ENCODE peak calls at places on chromosomes 1 and 21, in seven cellular contexts. R is heart left ventricle; U is adipocyte; G is Peyer's patch; X is CD8-positive, alpha-beta memory T cell; S is CD8-positive, alpha-beta T cell; Q is left ventricle myocardium inferior. Z is an unnamed sample.

GRCh38 chr1:50873458-50874187 is 86.4 kb downstream of the FAF1 start:
- DNase-seq in R (peak; percentile 40), U (peak; percentile 62), G (peak; percentile 71), X (peak; percentile 18), S (peak; percentile 39), Q (peak; percentile 26), Z (peak; percentile 65)

GRCh38 chr1:229003233-229004031 is 267.5 kb upstream of the RAB4A start:
- DNase-seq in R (no peak), U (no peak), G (no peak), X (no peak), S (no peak), Q (no peak), Z (peak; percentile 79)

GRCh38 chr1:32960819-32961355 is 3.7 kb downstream of the RNF19B start:
- DNase-seq in R (no peak), U (no peak), G (peak; percentile 27), X (no peak), S (no peak), Q (no peak), Z (no peak)

GRCh38 chr1:209659909-209660308 is 7.7 kb upstream of the LAMB3 start:
- DNase-seq in R (no peak), U (no peak), G (no peak), X (no peak), S (no peak), Q (no peak), Z (no peak)

GRCh38 chr1:1847061-1847460 is 43.8 kb downstream of the GNB1 start:
- DNase-seq in R (no peak), U (no peak), G (no peak), X (no peak), S (no peak), Q (no peak), Z (no peak)

GRCh38 chr1:225881081-225882007 is 836 bp downstream of the TMEM63A start:
- DNase-seq in R (peak; percentile 61), U (peak; percentile 56), G (peak; percentile 74), X (peak; percentile 52), S (peak; percentile 58), Q (peak; percentile 61), Z (peak; percentile 87)

GRCh38 chr1:76239470-76239918 is 164.9 kb downstream of the ST6GALNAC3 start:
- DNase-seq in R (no peak), U (no peak), G (no peak), X (no peak), S (no peak), Q (no peak), Z (no peak)

GRCh38 chr1:204350265-204350664 is 9.5 kb downstream of the PLEKHA6 start:
- DNase-seq in R (no peak), U (no peak), G (no peak), X (no peak), S (no peak), Q (no peak), Z (peak; percentile 41)

GRCh38 chr1:117929340-117930172 is at the start of the genes GDAP2 and WDR3:
- DNase-seq in R (peak; percentile 97), U (peak; percentile 99), G (peak; percentile 96), X (peak; percentile 96), S (peak; percentile 95), Q (peak; percentile 96), Z (peak; percentile 98)

GRCh38 chr1:41476807-41477361 is 7.6 kb downstream of the EDN2 start:
- DNase-seq in R (no peak), U (no peak), G (no peak), X (no peak), S (no peak), Q (no peak), Z (peak; percentile 66)

GRCh38 chr1:18494304-18494703 is 13.6 kb downstream of the KLHDC7A start:
- DNase-seq in R (no peak), U (no peak), G (no peak), X (no peak), S (no peak), Q (no peak), Z (no peak)

GRCh38 chr1:198155253-198155652 is 1.5 kb upstream of the NEK7 start:
- DNase-seq in R (no peak), U (peak; percentile 82), G (no peak), X (no peak), S (no peak), Q (no peak), Z (no peak)

GRCh38 chr21:42255038-42255601 is 36.2 kb downstream of the ABCG1 start:
- DNase-seq in R (no peak), U (no peak), G (peak; percentile 70), X (no peak), S (no peak), Q (no peak), Z (no peak)
- H3K4me3 ChIP-seq in R (no peak overlapping the region), U (no peak overlapping the region), G (no peak overlapping the region), X (no peak overlapping the region), S (no peak overlapping the region), Q (no peak overlapping the region), Z (no peak overlapping the region)

DNA sequence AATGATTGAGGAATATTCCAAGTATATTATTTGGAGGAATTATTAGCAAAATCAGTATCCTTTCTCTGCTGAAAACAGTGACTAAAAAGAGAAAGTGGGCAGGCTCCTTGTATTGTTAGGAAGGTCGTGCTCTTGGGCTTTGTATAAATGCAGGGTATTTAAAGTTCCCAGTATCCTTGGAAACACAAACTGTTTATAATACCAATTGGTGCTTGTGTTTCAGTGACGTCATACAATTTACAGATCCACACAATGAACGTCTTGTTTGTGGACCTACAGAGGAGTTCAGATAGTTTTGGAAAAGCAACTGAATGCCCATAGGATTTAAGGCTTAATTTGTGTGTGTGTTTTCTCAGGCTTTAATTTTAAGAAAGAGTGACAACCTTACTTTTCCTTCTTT is 168.2 kb downstream of the RASAL2 start:
- DNase-seq in R (no peak), U (peak; percentile 66), G (no peak), X (no peak), S (no peak), Q (no peak), Z (no peak)
- H3K4me1 ChIP-seq in R (peaks cover 26% of the 10 kb centered on the region), U (peaks cover 13% of the 10 kb centered on the region), G (no peaks in the 10 kb centered on the region), X (no peaks in the 10 kb centered on the region), S (no peaks in the 10 kb centered on the region), Q (peaks cover 36% of the 10 kb centered on the region), Z (peaks cover 3% of the 10 kb centered on the region)

DNA sequence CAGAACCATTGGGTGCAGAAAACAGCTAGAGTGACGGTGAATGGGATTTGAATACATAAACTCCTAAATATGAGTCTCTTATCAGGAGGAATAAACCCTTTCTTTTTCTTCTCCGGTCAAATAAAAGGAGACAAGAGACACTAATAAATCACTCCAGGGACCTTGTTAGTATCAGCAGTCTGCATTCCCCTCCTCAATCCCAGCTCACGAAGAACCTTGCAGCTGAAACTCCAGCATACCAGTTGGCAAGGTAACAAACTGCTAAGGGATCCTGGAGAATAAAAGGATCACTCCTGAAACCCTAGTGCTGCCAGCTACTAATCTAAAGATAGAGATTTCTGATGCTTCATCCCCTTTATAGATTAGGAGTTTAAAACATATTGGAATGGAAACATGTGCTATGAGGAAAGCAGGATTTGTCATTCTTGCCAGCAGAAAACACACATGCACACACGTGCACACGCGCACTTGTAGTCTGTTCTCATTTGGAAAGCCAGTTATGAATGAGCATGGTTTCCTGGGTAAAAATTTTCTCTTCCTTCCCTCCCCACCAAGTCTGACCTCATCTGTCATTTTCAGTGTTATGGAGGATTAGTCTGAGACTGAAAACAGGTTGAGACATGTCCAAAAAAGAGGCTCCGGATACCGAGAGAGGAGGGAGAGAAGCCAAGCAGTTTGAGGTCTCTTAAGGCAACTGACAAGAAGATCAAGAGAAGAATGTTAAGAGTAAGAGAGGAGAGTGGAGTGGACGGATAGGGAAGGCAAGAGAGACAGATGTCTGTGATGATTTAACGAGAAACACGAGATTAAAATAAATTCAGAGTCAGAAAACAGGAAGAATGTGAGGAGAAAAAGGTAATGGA is 10.9 kb downstream of the IER5 start:
- DNase-seq in R (no peak), U (peak; percentile 69), G (no peak), X (no peak), S (no peak), Q (no peak), Z (no peak)
- H3K27me3 ChIP-seq in R (no peaks in the 10 kb centered on the region), U (no peaks in the 10 kb centered on the region), G (no peaks in the 10 kb centered on the region), X (no peaks in the 10 kb centered on the region), S (no peaks in the 10 kb centered on the region), Q (no peaks in the 10 kb centered on the region), Z (no peaks in the 10 kb centered on the region)

DNA sequence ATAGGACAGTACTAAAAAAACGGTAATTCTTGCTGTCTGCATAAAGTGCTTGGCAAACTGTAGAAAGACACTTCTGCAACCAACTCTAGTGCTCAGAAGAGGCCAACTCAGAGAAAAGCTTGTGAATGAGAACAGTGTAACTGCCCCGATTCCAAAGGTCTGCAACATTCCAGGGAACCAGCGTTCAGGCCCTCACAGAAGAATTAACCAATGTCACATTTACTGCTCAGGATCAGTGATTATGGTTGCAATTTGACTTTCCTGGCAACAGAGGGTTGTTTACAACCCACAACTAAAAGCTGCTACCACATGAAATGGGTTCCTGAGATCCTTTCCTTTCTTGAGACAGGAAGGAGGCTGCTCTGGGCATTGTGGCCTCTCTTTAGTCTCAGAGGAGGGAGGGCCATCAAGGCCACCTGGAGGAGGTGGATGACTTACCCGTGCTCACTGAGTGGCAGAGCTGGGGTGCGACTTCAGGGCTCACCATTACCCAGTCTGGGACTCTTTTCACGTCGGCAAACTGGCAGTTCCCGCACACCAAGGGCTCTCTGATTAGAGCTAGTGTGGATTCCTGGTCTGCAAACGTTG is 15.3 kb downstream of the SRSF4 start:
- DNase-seq in R (no peak), U (no peak), G (no peak), X (no peak), S (no peak), Q (no peak), Z (no peak)
- H3K4me3 ChIP-seq in R (no peak overlapping the region), U (no peak overlapping the region), G (no peak overlapping the region), X (no peak overlapping the region), S (no peak overlapping the region), Q (no peak overlapping the region), Z (no peak overlapping the region)

GRCh38 chr1:156860113-156860638 is 489 bp upstream of the NTRK1 start:
- DNase-seq in R (peak; percentile 41), U (peak; percentile 82), G (peak; percentile 28), X (peak; percentile 54), S (peak; percentile 47), Q (peak; percentile 36), Z (peak; percentile 78)
- H3K4me1 ChIP-seq in R (peaks cover 33% of the 10 kb centered on the region), U (peaks cover 14% of the 10 kb centered on the region), G (no peaks in the 10 kb centered on the region), X (peaks cover 21% of the 10 kb centered on the region), S (peaks cover 27% of the 10 kb centered on the region), Q (peaks cover 39% of the 10 kb centered on the region), Z (peaks cover 4% of the 10 kb centered on the region)

GRCh38 chr1:156858555-156858956 is 361 bp downstream of the INSRR start:
- DNase-seq in R (peak; percentile 58), U (no peak), G (no peak), X (no peak), S (no peak), Q (peak; percentile 44), Z (peak; percentile 67)
- H3K27me3 ChIP-seq in R (peaks cover 6% of the 10 kb centered on the region), U (peaks cover 54% of the 10 kb centered on the region), G (no peaks in the 10 kb centered on the region), X (peaks cover 31% of the 10 kb centered on the region), S (peaks cover 38% of the 10 kb centered on the region), Q (peaks cover 69% of the 10 kb centered on the region), Z (no peaks in the 10 kb centered on the region)

GRCh38 chr1:48242126-48242736 is 19.7 kb downstream of the SLC5A9 start:
- DNase-seq in R (no peak), U (no peak), G (no peak), X (no peak), S (no peak), Q (no peak), Z (no peak)

GRCh38 chr1:48246727-48247126 is 24.2 kb downstream of the SLC5A9 start:
- DNase-seq in R (peak; percentile 41), U (no peak), G (no peak), X (no peak), S (no peak), Q (peak; percentile 72), Z (peak; percentile 74)

GRCh38 chr1:48249868-48250267 is 27.4 kb downstream of the SLC5A9 start:
- DNase-seq in R (no peak), U (no peak), G (no peak), X (no peak), S (no peak), Q (no peak), Z (no peak)

GRCh38 chr1:48248356-48248755 is 25.8 kb downstream of the SLC5A9 start:
- DNase-seq in R (no peak), U (no peak), G (no peak), X (no peak), S (no peak), Q (no peak), Z (no peak)

GRCh38 chr1:48245106-48245505 is 22.6 kb downstream of the SLC5A9 start:
- DNase-seq in R (no peak), U (no peak), G (no peak), X (no peak), S (no peak), Q (no peak), Z (no peak)
- H3K4me3 ChIP-seq in R (no peak overlapping the region), U (no peak overlapping the region), G (no peak overlapping the region), X (no peak overlapping the region), S (no peak overlapping the region), Q (no peak overlapping the region), Z (no peak overlapping the region)

Z was measured in right cardiac atrium.